ENCODE peak calls at places on chromosomes 5 and 9, in six cellular contexts. I is chondrocyte, J is activated gamma-delta T cell, B is AG08395, H is NCI-H2107, Z is kidney. Q is an unnamed sample.

GRCh38 chr5:122169350-122170103 is 40.2 kb downstream of the ZNF474 start:
- DNase-seq in I (no peak), J (no peak), B (no peak), H (no peak), Z (no peak), Q (no peak)

GRCh38 chr9:113599647-113600476 is 136.3 kb downstream of the RGS3 start:
- DNase-seq in I (peak; percentile 61), J (no peak), B (peak; percentile 89), H (no peak), Z (peak; percentile 55), Q (no peak)

GRCh38 chr9:37551468-37551867 is 24.7 kb downstream of the FBXO10 start:
- DNase-seq in I (no peak), J (no peak), B (no peak), H (no peak), Z (no peak), Q (no peak)

GRCh38 chr9:93007529-93008058 is 50.9 kb upstream of the SUSD3 start:
- DNase-seq in I (no peak), J (no peak), B (no peak), H (no peak), Z (no peak), Q (no peak)

GRCh38 chr9:115098226-115098965 is 19.6 kb downstream of the TNC start:
- DNase-seq in I (no peak), J (no peak), B (no peak), H (no peak), Z (no peak), Q (no peak)

GRCh38 chr9:83472764-83473163 is 65.4 kb downstream of the FRMD3 start:
- DNase-seq in I (no peak), J (no peak), B (no peak), H (no peak), Z (no peak), Q (no peak)

GRCh38 chr5:127645300-127645726 is 3.6 kb upstream of the CTXN3 start:
- DNase-seq in I (no peak), J (no peak), B (no peak), H (no peak), Z (no peak), Q (peak; percentile 67)

GRCh38 chr5:61275841-61276240 is 56.2 kb upstream of the ZSWIM6 start:
- DNase-seq in I (no peak), J (no peak), B (peak; percentile 41), H (no peak), Z (peak; percentile 79), Q (no peak)

GRCh38 chr9:29475471-29475870 is 1902.2 kb upstream of the C9orf72 start:
- DNase-seq in I (no peak), J (no peak), B (no peak), H (no peak), Z (no peak), Q (no peak)

GRCh38 chr9:118896356-118897000 is 472.8 kb downstream of the BRINP1 start:
- DNase-seq in I (no peak), J (no peak), B (no peak), H (no peak), Z (no peak), Q (peak; percentile 97)

GRCh38 chr9:122302541-122302940 is 37.9 kb downstream of the MRRF start:
- DNase-seq in I (no peak), J (no peak), B (no peak), H (no peak), Z (no peak), Q (no peak)

GRCh38 chr9:135107592-135108235 is 20.2 kb downstream of the OLFM1 start:
- DNase-seq in I (no peak), J (no peak), B (no peak), H (no peak), Z (no peak), Q (no peak)

GRCh38 chr9:117546894-117547293 is 132.0 kb upstream of the ASTN2 start:
- DNase-seq in I (no peak), J (no peak), B (no peak), H (no peak), Z (no peak), Q (peak; percentile 92)

GRCh38 chr9:127698985-127699670 is 7.7 kb upstream of the CFAP157 start:
- DNase-seq in I (no peak), J (peak; percentile 69), B (peak; percentile 100), H (no peak), Z (peak; percentile 99), Q (peak; percentile 18)

GRCh38 chr9:87020169-87020935 is 73.0 kb upstream of the GAS1 start:
- DNase-seq in I (no peak), J (no peak), B (no peak), H (no peak), Z (no peak), Q (no peak)

GRCh38 chr5:31361906-31362900 is 168.7 kb downstream of the CDH6 start:
- DNase-seq in I (no peak), J (no peak), B (peak; percentile 25), H (no peak), Z (no peak), Q (no peak)

GRCh38 chr5:94544031-94544650 is 74.3 kb downstream of the KIAA0825 start:
- DNase-seq in I (no peak), J (no peak), B (no peak), H (no peak), Z (no peak), Q (no peak)

GRCh38 chr5:32131604-32132003 is 42.5 kb downstream of the GOLPH3 start:
- DNase-seq in I (no peak), J (no peak), B (no peak), H (no peak), Z (no peak), Q (no peak)

GRCh38 chr5:119427052-119427451 is 25.2 kb upstream of the HSD17B4 start:
- DNase-seq in I (no peak), J (no peak), B (no peak), H (no peak), Z (no peak), Q (no peak)

GRCh38 chr9:111236337-111236736 is 93.7 kb downstream of the OR2K2 start:
- DNase-seq in I (no peak), J (no peak), B (no peak), H (no peak), Z (no peak), Q (no peak)

GRCh38 chr9:69018688-69019087 is 4.8 kb upstream of the PRKACG start:
- DNase-seq in I (no peak), J (no peak), B (no peak), H (no peak), Z (no peak), Q (no peak)

GRCh38 chr9:131290039-131290766 is 680 bp downstream of the PLPP7 start:
- DNase-seq in I (no peak), J (no peak), B (peak; percentile 37), H (no peak), Z (no peak), Q (no peak)

GRCh38 chr5:108339220-108339619 is 42.7 kb downstream of the FBXL17 start:
- DNase-seq in I (no peak), J (no peak), B (no peak), H (no peak), Z (no peak), Q (peak; percentile 12)

GRCh38 chr5:105259581-105260217 is 1697.1 kb upstream of the NUDT12 start:
- DNase-seq in I (no peak), J (no peak), B (no peak), H (no peak), Z (no peak), Q (no peak)

GRCh38 chr5:132096904-132097303 is 23.3 kb downstream of the CSF2 start:
- DNase-seq in I (no peak), J (no peak), B (no peak), H (no peak), Z (no peak), Q (no peak)

GRCh38 chr5:15799612-15800011 is 299.6 kb downstream of the FBXL7 start:
- DNase-seq in I (no peak), J (no peak), B (no peak), H (no peak), Z (no peak), Q (no peak)

GRCh38 chr9:126514037-126514821 is 99.5 kb upstream of the LMX1B start:
- DNase-seq in I (peak; percentile 83), J (peak; percentile 47), B (peak; percentile 85), H (no peak), Z (peak; percentile 82), Q (peak; percentile 87)

GRCh38 chr5:129904102-129904666 is at the start of gene CHSY3:
- DNase-seq in I (peak; percentile 97), J (no peak), B (peak; percentile 85), H (no peak), Z (peak; percentile 95), Q (peak; percentile 83)

GRCh38 chr5:176400382-176401156 is 12.0 kb downstream of the HIGD2A start:
- DNase-seq in I (no peak), J (no peak), B (no peak), H (no peak), Z (no peak), Q (no peak)

GRCh38 chr5:127962491-127962890 is 121.1 kb upstream of the SLC12A2 start:
- DNase-seq in I (no peak), J (no peak), B (no peak), H (no peak), Z (no peak), Q (no peak)

GRCh38 chr9:70125621-70126020 is 82.0 kb downstream of the MAMDC2 start:
- DNase-seq in I (no peak), J (no peak), B (no peak), H (no peak), Z (no peak), Q (no peak)

Q was measured in NCI-H69.